ENCODE peak calls at places on chromosomes 11 and 22, in seven cellular contexts. I, W, Q, Z, L, Y and C are unnamed samples.

GRCh38 chr22:36385491-36386350 is 2.0 kb downstream of the MYH9 start:
- DNase-seq in I (peak), W (peak), Q (no peak), Z (peak), L (no peak), Y (peak), C (no peak)

GRCh38 chr22:45771711-45772110 is 100.1 kb downstream of the ATXN10 start:
- DNase-seq in I (no peak), W (no peak), Q (no peak), Z (no peak), L (no peak), Y (no peak), C (no peak)

GRCh38 chr11:74701351-74701750 is 29.9 kb downstream of the CHRDL2 start:
- DNase-seq in I (peak), W (no peak), Q (no peak), Z (no peak), L (no peak), Y (no peak), C (no peak)

GRCh38 chr22:23102776-23103175 is 32.5 kb downstream of the GNAZ start:
- DNase-seq in I (no peak), W (no peak), Q (no peak), Z (no peak), L (no peak), Y (no peak), C (no peak)

GRCh38 chr22:19291580-19292261 is at the start of gene CLTCL1:
- DNase-seq in I (peak), W (peak), Q (peak), Z (peak), L (peak), Y (peak), C (peak)

GRCh38 chr11:72012897-72013721 is 14.4 kb downstream of the IL18BP start:
- DNase-seq in I (peak), W (no peak), Q (peak), Z (no peak), L (peak), Y (no peak), C (peak)

GRCh38 chr11:31114437-31114836 is 255.1 kb downstream of the DCDC1 start:
- DNase-seq in I (no peak), W (no peak), Q (no peak), Z (no peak), L (no peak), Y (no peak), C (no peak)

GRCh38 chr11:107688322-107688918 is 23.4 kb downstream of the SLN start:
- DNase-seq in I (no peak), W (no peak), Q (no peak), Z (no peak), L (no peak), Y (no peak), C (no peak)

GRCh38 chr11:2737876-2738275 is 38.1 kb upstream of the KCNQ1OT1 start:
- DNase-seq in I (peak), W (peak), Q (peak), Z (no peak), L (peak), Y (no peak), C (no peak)

GRCh38 chr11:62602141-62603071 is 741 bp upstream of the MTA2 start:
- DNase-seq in I (no peak), W (peak), Q (peak), Z (no peak), L (peak), Y (peak), C (no peak)

GRCh38 chr11:126123686-126124085 is 61.0 kb upstream of the CDON start:
- DNase-seq in I (no peak), W (no peak), Q (no peak), Z (no peak), L (no peak), Y (no peak), C (no peak)

GRCh38 chr22:23829845-23830372 is 8.9 kb downstream of the DERL3 start:
- DNase-seq in I (no peak), W (no peak), Q (peak), Z (no peak), L (peak), Y (no peak), C (peak)

GRCh38 chr11:114774599-114775365 is 96.5 kb downstream of the NXPE2 start:
- DNase-seq in I (peak), W (peak), Q (peak), Z (peak), L (no peak), Y (no peak), C (no peak)

GRCh38 chr11:64865286-64866172 is 12.9 kb downstream of the EHD1 start:
- DNase-seq in I (no peak), W (no peak), Q (peak), Z (no peak), L (no peak), Y (peak), C (peak)

GRCh38 chr11:91947215-91947614 is 277.4 kb upstream of the FAT3 start:
- DNase-seq in I (peak), W (no peak), Q (peak), Z (no peak), L (no peak), Y (no peak), C (peak)